ENCODE peak calls at places on chromosomes 16 and 17, in seven cellular contexts. T, R, D, L, B, P and E are unnamed samples.

GRCh38 chr17:69012895-69013805 is 47.6 kb downstream of the ABCA9 start:
- DNase-seq in T (no peak), R (no peak), D (no peak), L (no peak), B (no peak), P (no peak), E (no peak)

GRCh38 chr16:49876716-49877129 is 20.8 kb upstream of the ZNF423 start:
- DNase-seq in T (peak), R (peak), D (peak), L (peak), B (peak), P (peak), E (no peak)

GRCh38 chr17:28620010-28620409 is 6.0 kb upstream of the RSKR start:
- DNase-seq in T (no peak), R (no peak), D (no peak), L (no peak), B (no peak), P (no peak), E (no peak)

GRCh38 chr16:51137097-51137496 is 14.0 kb downstream of the SALL1 start:
- DNase-seq in T (no peak), R (no peak), D (no peak), L (no peak), B (no peak), P (no peak), E (no peak)

GRCh38 chr17:44977740-44978584 is 9.9 kb upstream of the C1QL1 start:
- DNase-seq in T (no peak), R (no peak), D (peak), L (no peak), B (no peak), P (no peak), E (no peak)

GRCh38 chr16:51374346-51374745 is 223.3 kb upstream of the SALL1 start:
- DNase-seq in T (no peak), R (no peak), D (no peak), L (no peak), B (no peak), P (no peak), E (no peak)

GRCh38 chr17:12672944-12673343 is 7.3 kb downstream of the MYOCD start:
- DNase-seq in T (no peak), R (no peak), D (no peak), L (no peak), B (no peak), P (no peak), E (no peak)

GRCh38 chr17:47713980-47714689 is 18.9 kb upstream of the TBX21 start:
- DNase-seq in T (no peak), R (no peak), D (no peak), L (no peak), B (no peak), P (no peak), E (no peak)

GRCh38 chr17:67212716-67213417 is 32.1 kb downstream of the HELZ start:
- DNase-seq in T (no peak), R (no peak), D (no peak), L (no peak), B (no peak), P (no peak), E (no peak)

GRCh38 chr17:52147872-52148271 is 10.6 kb downstream of the CA10 start:
- DNase-seq in T (no peak), R (no peak), D (no peak), L (no peak), B (no peak), P (no peak), E (no peak)

GRCh38 chr16:53726625-53727024 is 22.7 kb downstream of the FTO start:
- DNase-seq in T (no peak), R (no peak), D (no peak), L (no peak), B (no peak), P (no peak), E (no peak)

GRCh38 chr17:78966906-78967600 is 12.7 kb downstream of the LGALS3BP start:
- DNase-seq in T (no peak), R (no peak), D (no peak), L (no peak), B (no peak), P (no peak), E (no peak)

GRCh38 chr17:48413613-48414405 is 16.2 kb downstream of the SKAP1 start:
- DNase-seq in T (no peak), R (no peak), D (no peak), L (no peak), B (no peak), P (no peak), E (no peak)

GRCh38 chr16:57516176-57516725 is 20.1 kb downstream of the CCDC102A start:
- DNase-seq in T (no peak), R (no peak), D (no peak), L (no peak), B (no peak), P (no peak), E (no peak)

GRCh38 chr17:80529104-80529903 is 15.3 kb upstream of the RPTOR start:
- DNase-seq in T (peak), R (no peak), D (no peak), L (no peak), B (no peak), P (no peak), E (no peak)

GRCh38 chr17:58621174-58621573 is 70.7 kb downstream of the TEX14 start:
- DNase-seq in T (no peak), R (no peak), D (no peak), L (no peak), B (no peak), P (no peak), E (peak)

GRCh38 chr17:30084773-30085172 is 31.8 kb upstream of the NSRP1 start:
- DNase-seq in T (no peak), R (no peak), D (no peak), L (no peak), B (no peak), P (no peak), E (no peak)

GRCh38 chr16:87853411-87854052 is 15.8 kb downstream of the SLC7A5 start:
- DNase-seq in T (peak), R (peak), D (peak), L (peak), B (peak), P (peak), E (peak)

GRCh38 chr17:50715471-50715870 is 3.9 kb upstream of the LUC7L3 start:
- DNase-seq in T (no peak), R (no peak), D (no peak), L (no peak), B (no peak), P (no peak), E (no peak)

GRCh38 chr17:13135496-13135895 is 117.7 kb upstream of the ELAC2 start:
- DNase-seq in T (no peak), R (no peak), D (no peak), L (no peak), B (no peak), P (no peak), E (no peak)

GRCh38 chr16:88769617-88770458 is 15.2 kb downstream of the PIEZO1 start:
- DNase-seq in T (peak), R (no peak), D (no peak), L (no peak), B (peak), P (no peak), E (no peak)

GRCh38 chr17:69246726-69247375 is 18.2 kb upstream of the ABCA10 start:
- DNase-seq in T (peak), R (no peak), D (no peak), L (no peak), B (peak), P (no peak), E (peak)

GRCh38 chr17:75658237-75658636 is 8.7 kb downstream of the RECQL5 start:
- DNase-seq in T (no peak), R (no peak), D (no peak), L (no peak), B (no peak), P (no peak), E (no peak)

GRCh38 chr17:980406-981291 is 1.1 kb upstream of the NXN start:
- DNase-seq in T (peak), R (peak), D (peak), L (peak), B (peak), P (peak), E (peak)

GRCh38 chr16:13118091-13118490 is 216.7 kb downstream of the SHISA9 start:
- DNase-seq in T (no peak), R (no peak), D (no peak), L (no peak), B (no peak), P (no peak), E (no peak)

GRCh38 chr17:79281803-79282202 is 207.2 kb downstream of the ENGASE start:
- DNase-seq in T (no peak), R (no peak), D (no peak), L (no peak), B (no peak), P (no peak), E (no peak)

GRCh38 chr16:9500872-9501271 is 409.4 kb downstream of the HAPSTR1 start:
- DNase-seq in T (no peak), R (no peak), D (no peak), L (no peak), B (no peak), P (no peak), E (no peak)

GRCh38 chr16:1184156-1184868 is 31.4 kb downstream of the CACNA1H start:
- DNase-seq in T (no peak), R (no peak), D (no peak), L (no peak), B (no peak), P (peak), E (no peak)

GRCh38 chr17:55661359-55661758 is 61.3 kb downstream of the TMEM100 start:
- DNase-seq in T (peak), R (no peak), D (no peak), L (no peak), B (no peak), P (no peak), E (no peak)

GRCh38 chr16:11497329-11497805 is 89.4 kb downstream of the LITAF start:
- DNase-seq in T (peak), R (peak), D (peak), L (peak), B (peak), P (peak), E (peak)

GRCh38 chr17:46157443-46158107 is 35.7 kb downstream of the KANSL1 start:
- DNase-seq in T (no peak), R (no peak), D (no peak), L (no peak), B (no peak), P (no peak), E (no peak)

GRCh38 chr16:2295056-2295798 is 27.3 kb upstream of the RNPS1 start:
- DNase-seq in T (no peak), R (no peak), D (no peak), L (no peak), B (no peak), P (no peak), E (peak)

GRCh38 chr16:648786-649589 is at the start of gene WDR90:
- DNase-seq in T (peak), R (peak), D (peak), L (peak), B (peak), P (peak), E (peak)

GRCh38 chr17:951388-952132 is 28.0 kb downstream of the NXN start:
- DNase-seq in T (no peak), R (no peak), D (no peak), L (no peak), B (peak), P (peak), E (no peak)

GRCh38 chr16:84144301-84144858 is 597 bp downstream of the HSDL1 start:
- DNase-seq in T (peak), R (no peak), D (peak), L (no peak), B (peak), P (no peak), E (no peak)

GRCh38 chr16:85648782-85649181 is 35.7 kb downstream of the GSE1 start:
- DNase-seq in T (no peak), R (no peak), D (no peak), L (no peak), B (no peak), P (no peak), E (no peak)

GRCh38 chr16:30110661-30111060 is 2.7 kb downstream of the GDPD3 start:
- DNase-seq in T (no peak), R (no peak), D (no peak), L (no peak), B (no peak), P (no peak), E (no peak)

GRCh38 chr16:19555938-19556778 is 655 bp downstream of the VPS35L start:
- DNase-seq in T (peak), R (no peak), D (peak), L (no peak), B (peak), P (no peak), E (peak)

GRCh38 chr16:10878644-10879498 is 1.9 kb downstream of the CIITA start:
- DNase-seq in T (peak), R (peak), D (no peak), L (no peak), B (no peak), P (peak), E (no peak)

GRCh38 chr16:14324581-14324980 is 253.5 kb downstream of the MRTFB start:
- DNase-seq in T (no peak), R (no peak), D (no peak), L (no peak), B (no peak), P (no peak), E (no peak)

GRCh38 chr17:27244481-27245223 is 49.3 kb upstream of the WSB1 start:
- DNase-seq in T (no peak), R (peak), D (peak), L (peak), B (no peak), P (peak), E (no peak)
- TF ChIP-seq EP300 in T (no peak), R (peak), D (peak), L (peak), B (peak), P (peak), E (no peak)

DNA sequence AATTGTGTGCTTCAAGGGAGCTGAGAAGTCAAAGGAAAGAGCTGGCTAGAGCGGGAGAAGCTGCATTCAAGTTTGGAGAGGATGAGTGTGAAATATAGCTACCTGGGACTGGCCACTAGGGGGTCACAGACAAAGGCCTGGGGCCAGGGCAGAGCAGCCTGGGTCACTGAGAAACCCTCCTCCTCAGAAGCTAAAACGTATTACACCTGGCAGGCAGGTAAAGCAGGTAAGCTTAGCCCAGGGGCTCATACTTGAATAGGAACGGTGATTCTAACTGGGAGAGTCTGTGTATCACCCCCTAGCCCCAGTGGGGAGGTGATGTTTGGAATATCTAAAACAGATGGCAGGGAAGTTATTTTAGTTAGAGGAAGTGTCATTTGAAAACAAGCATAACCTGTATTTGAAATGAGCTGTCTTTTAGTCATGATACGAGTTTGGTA is 6.8 kb downstream of the KRT37 start:
- DNase-seq in T (peak), R (no peak), D (no peak), L (no peak), B (peak), P (no peak), E (no peak)
- TF ChIP-seq CTCF in T (peak), R (peak), D (no peak), L (no peak), B (peak), P (no peak), E (peak)

GRCh38 chr16:75110637-75111513 is 5.7 kb downstream of the LDHD start:
- DNase-seq in T (peak), R (peak), D (peak), L (peak), B (peak), P (peak), E (peak)
- TF ChIP-seq EP300 in T (no peak), R (no peak), D (no peak), L (peak), B (no peak), P (no peak), E (no peak)

GRCh38 chr17:41406205-41406604 is 8.8 kb upstream of the KRT31 start:
- DNase-seq in T (no peak), R (no peak), D (no peak), L (no peak), B (no peak), P (no peak), E (no peak)
- TF ChIP-seq CTCF in T (no peak), R (no peak), D (no peak), L (no peak), B (peak), P (no peak), E (no peak)

GRCh38 chr17:39155654-39156053 is 4.2 kb upstream of the PLXDC1 start:
- DNase-seq in T (no peak), R (no peak), D (no peak), L (no peak), B (no peak), P (no peak), E (no peak)

GRCh38 chr17:39151680-39152058 is 232 bp upstream of the PLXDC1 start:
- DNase-seq in T (no peak), R (no peak), D (no peak), L (no peak), B (no peak), P (peak), E (no peak)

GRCh38 chr17:39152134-39152884 is 872 bp upstream of the PLXDC1 start:
- DNase-seq in T (peak), R (no peak), D (peak), L (no peak), B (peak), P (peak), E (no peak)

GRCh38 chr17:39150795-39151679 is at the start of gene PLXDC1:
- DNase-seq in T (peak), R (no peak), D (no peak), L (no peak), B (no peak), P (no peak), E (no peak)

DNA sequence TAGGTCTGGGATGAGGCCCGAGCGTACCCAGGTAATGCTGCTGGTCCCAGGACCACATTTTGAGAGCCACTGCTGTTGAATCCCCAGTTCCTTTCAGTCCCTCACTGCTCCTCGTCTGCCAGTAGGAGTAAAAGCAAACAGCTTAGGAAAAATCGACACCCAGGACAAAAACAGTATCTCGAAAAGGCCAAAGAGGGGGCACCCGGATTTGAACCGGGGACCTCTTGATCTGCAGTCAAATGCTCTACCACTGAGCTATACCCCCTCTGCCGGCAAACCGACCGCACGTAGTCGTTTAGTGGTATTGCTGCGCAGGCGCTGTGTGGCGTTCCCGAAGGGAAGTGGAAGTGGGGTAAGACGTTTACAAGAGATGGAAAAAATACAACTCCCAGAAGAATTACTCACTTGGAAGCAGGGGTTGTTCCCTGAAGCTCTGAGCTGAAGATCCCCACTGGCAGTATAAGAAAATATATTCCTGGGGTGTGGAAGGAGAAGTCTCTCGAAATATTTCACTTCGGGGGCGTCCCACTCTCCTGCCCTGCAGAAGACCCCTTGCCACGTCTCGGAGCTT is 2.2 kb upstream of the PLXDC1 start:
- DNase-seq in T (peak), R (peak), D (peak), L (peak), B (peak), P (peak), E (peak)
- TF ChIP-seq EP300 in T (peak), R (no peak), D (no peak), L (peak), B (no peak), P (no peak), E (no peak)

DNA sequence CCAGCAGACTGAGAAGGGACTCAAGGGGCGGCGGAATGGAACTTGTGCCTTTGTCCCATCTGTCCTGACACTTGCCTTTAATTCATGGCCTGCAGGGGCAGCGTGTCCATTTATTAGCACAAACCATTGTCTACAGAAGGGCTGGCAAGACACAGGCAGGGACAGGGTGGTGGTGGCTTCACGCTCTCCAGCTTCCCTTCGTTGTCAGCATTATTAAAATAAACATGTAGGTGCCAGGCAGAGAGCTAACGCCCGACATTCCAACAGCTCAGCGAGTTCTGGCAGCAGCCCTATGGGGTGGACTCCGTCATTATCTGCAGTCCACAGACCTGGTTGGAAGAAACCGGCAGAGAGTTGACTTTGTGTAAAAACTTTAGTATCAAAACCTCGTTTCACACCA is 16.3 kb downstream of the DNAI2 start:
- DNase-seq in T (no peak), R (no peak), D (no peak), L (no peak), B (no peak), P (no peak), E (no peak)
- TF ChIP-seq CTCF in T (no peak), R (no peak), D (no peak), L (no peak), B (no peak), P (no peak), E (no peak)

DNA sequence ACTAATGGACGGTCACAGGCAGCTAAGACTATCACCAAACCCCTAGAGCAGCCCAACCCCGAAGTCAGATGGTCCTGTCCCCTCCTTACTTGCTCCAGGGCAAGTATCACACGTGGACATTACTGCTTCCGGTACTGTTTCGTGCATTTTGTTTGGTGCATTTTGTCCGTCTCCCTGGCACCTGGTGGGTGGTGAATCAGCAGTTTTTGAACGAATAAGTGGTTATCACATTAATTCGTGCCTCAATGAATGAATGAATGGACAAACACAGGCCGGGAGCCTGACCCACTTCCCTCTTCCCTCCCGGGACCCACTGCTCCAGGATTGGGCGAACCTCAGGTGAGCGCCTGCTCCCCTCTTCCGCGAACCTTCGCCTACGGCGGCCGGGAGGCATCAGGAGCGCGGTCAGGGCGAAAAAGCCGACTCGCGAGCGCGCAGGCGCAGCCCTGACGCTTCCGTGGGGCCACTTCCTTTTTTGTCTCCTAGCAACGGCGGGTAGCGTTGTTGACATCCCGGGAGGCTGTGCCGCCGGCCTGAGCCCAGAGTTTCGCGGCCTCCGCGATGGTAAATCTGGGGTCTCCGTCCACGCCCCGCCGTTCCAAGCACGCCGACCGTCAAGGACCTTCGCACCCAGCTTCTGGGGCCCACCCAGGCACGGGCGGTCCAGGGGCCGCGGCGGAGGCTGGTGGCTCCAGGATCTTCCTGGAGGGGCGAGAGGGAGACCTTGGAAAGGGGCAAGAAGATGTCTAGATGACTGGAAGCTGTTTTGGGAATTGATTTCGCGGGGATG is at the start of gene DYNLRB2:
- DNase-seq in T (peak), R (peak), D (peak), L (peak), B (peak), P (peak), E (peak)
- TF ChIP-seq EP300 in T (no peak), R (no peak), D (no peak), L (peak), B (no peak), P (peak), E (no peak)

GRCh38 chr16:69929480-69929879 is 21.7 kb upstream of the CLEC18A start:
- DNase-seq in T (no peak), R (no peak), D (no peak), L (no peak), B (no peak), P (no peak), E (no peak)
- TF ChIP-seq CTCF in T (no peak), R (no peak), D (no peak), L (no peak), B (no peak), P (no peak), E (no peak)